ENCODE peak calls at places on chromosomes 4 and X, in seven cellular contexts. R, A, B, F, Z, Q and W are unnamed samples.
A peak's percentile ranks its signal among the peaks of the same experiment; 100 is the strongest.

GRCh38 chr4:40843696-40844095 is 93.9 kb downstream of the NSUN7 start:
- DNase-seq in F (no peak), Q (no peak), B (no peak), R (no peak), Z (no peak), A (no peak), W (no peak)

GRCh38 chrX:106894392-106894909 is 8.7 kb downstream of the RIPPLY1 start:
- DNase-seq in A (no peak), R (peak; percentile 80), Z (no peak), F (no peak), Q (peak; percentile 56), B (peak; percentile 70), W (no peak)

GRCh38 chr4:26151615-26152014 is 169.2 kb upstream of the RBPJ start:
- DNase-seq in Z (no peak), Q (no peak), A (no peak), B (no peak), F (no peak), R (peak; percentile 38), W (no peak)

GRCh38 chr4:22030321-22030720 is 81.7 kb upstream of the KCNIP4 start:
- DNase-seq in Z (no peak), A (no peak), Q (no peak), F (no peak), R (no peak), B (no peak), W (no peak)

GRCh38 chr4:150411527-150411926 is 170.4 kb upstream of the MAB21L2 start:
- DNase-seq in Z (no peak), F (no peak), R (peak; percentile 21), B (no peak), A (no peak), Q (no peak), W (no peak)

GRCh38 chrX:18406531-18407266 is 18.7 kb upstream of the CDKL5 start:
- DNase-seq in Z (no peak), B (peak; percentile 56), Q (no peak), A (no peak), F (no peak), R (no peak), W (no peak)

GRCh38 chr4:2243682-2244380 is 1.9 kb upstream of the HAUS3 start:
- DNase-seq in Q (peak; percentile 31), F (peak; percentile 82), Z (peak; percentile 75), R (peak; percentile 65), B (peak; percentile 35), A (peak; percentile 62), W (peak; percentile 61)

GRCh38 chr4:2646386-2647149 is 109.6 kb downstream of the TNIP2 start:
- DNase-seq in F (no peak), R (no peak), A (no peak), B (no peak), Q (no peak), Z (peak; percentile 54), W (no peak)

GRCh38 chr4:105979506-105979905 is 84.2 kb downstream of the NPNT start:
- DNase-seq in B (peak; percentile 29), Z (no peak), F (no peak), A (no peak), R (no peak), Q (no peak), W (no peak)

GRCh38 chrX:96611619-96612362 is 72.9 kb upstream of the DIAPH2 start:
- DNase-seq in B (peak; percentile 78), A (no peak), F (no peak), Q (no peak), Z (no peak), R (peak; percentile 39), W (no peak)

GRCh38 chr4:186137193-186137792 is 32.8 kb downstream of the FAM149A start:
- DNase-seq in Z (no peak), B (peak; percentile 23), A (no peak), Q (no peak), R (peak; percentile 56), F (no peak), W (no peak)

GRCh38 chrX:64093761-64094160 is 111.7 kb downstream of the AMER1 start:
- DNase-seq in R (peak; percentile 7), Q (no peak), Z (no peak), A (no peak), F (no peak), B (peak; percentile 11), W (no peak)

GRCh38 chr4:41683321-41683720 is 65.2 kb downstream of the PHOX2B start:
- DNase-seq in Z (no peak), Q (no peak), B (peak; percentile 21), R (no peak), F (no peak), A (no peak), W (no peak)

GRCh38 chr4:145609494-145610427 is 9.4 kb upstream of the MMAA start:
- DNase-seq in B (peak; percentile 72), Q (peak; percentile 73), F (no peak), Z (no peak), A (no peak), R (peak; percentile 88), W (peak; percentile 67)

GRCh38 chrX:150308532-150309157 is 54.5 kb upstream of the MAMLD1 start:
- DNase-seq in F (no peak), A (no peak), B (no peak), Q (no peak), R (no peak), Z (no peak), W (peak; percentile 50)

GRCh38 chr4:151719045-151719743 is 41.6 kb downstream of the GATB start:
- DNase-seq in A (no peak), R (peak; percentile 68), Q (no peak), B (no peak), F (no peak), Z (no peak), W (no peak)

GRCh38 chr4:138959421-138959820 is 56.2 kb upstream of the NOCT start:
- DNase-seq in R (peak; percentile 31), A (no peak), F (no peak), Q (no peak), B (peak; percentile 16), Z (no peak), W (no peak)

GRCh38 chrX:43141885-43142284 is 363.9 kb upstream of the PPP1R2C start:
- DNase-seq in R (no peak), F (no peak), B (no peak), Z (no peak), Q (no peak), A (no peak), W (no peak)

GRCh38 chr4:1362521-1362920 is 15.5 kb downstream of the UVSSA start:
- DNase-seq in Q (no peak), B (no peak), Z (no peak), R (no peak), A (no peak), F (no peak), W (no peak)

GRCh38 chr4:74374561-74375327 is 9.8 kb downstream of the EREG start:
- DNase-seq in R (peak; percentile 88), A (peak; percentile 69), F (no peak), Q (peak; percentile 49), Z (no peak), B (peak; percentile 92), W (peak; percentile 74)

GRCh38 chr4:6250235-6250983 is 19.2 kb upstream of the WFS1 start:
- DNase-seq in Z (no peak), A (peak; percentile 16), F (no peak), Q (no peak), R (peak; percentile 80), B (peak; percentile 55), W (no peak)

DNA sequence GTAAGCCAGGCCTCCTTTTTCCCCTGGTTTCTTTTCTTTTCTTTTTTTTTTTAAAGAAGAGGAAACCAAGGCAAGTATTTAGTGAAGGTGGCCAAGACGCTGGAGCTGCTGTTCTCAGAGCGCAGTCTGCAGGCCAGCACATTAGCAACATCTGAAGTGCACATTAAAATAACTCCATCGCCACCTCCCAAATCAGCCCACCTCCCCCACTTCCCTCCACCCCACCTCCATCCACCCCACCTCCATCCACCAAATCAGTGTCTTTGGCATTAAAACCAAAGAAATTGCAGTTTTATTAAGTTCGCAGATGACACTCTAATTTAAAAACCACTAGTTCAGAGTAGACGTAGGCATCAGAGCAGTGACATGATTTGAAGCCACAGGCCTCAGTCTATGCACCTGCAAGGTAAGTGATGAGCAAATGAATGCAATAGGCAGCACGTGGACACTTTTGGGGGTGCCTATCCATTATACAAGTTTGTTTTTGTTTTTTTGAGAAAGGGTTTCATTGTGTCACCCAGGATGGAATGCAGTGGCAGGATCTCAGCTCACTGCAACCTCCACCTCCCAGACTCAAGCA is 88.1 kb upstream of the TRIM2 start:
- DNase-seq in R (no peak), Z (no peak), A (no peak), Q (no peak), F (no peak), B (no peak), W (peak; percentile 16)
- H3K4me3 ChIP-seq in R (peak overlapping the region; percentile 17), Z (peak overlapping the region; percentile 40), A (no peak overlapping the region), Q (peak overlapping the region; percentile 24), F (peak overlapping the region; percentile 29), B (peak overlapping the region; percentile 50), W (peak overlapping the region; percentile 14)

GRCh38 chrX:79270401-79270800 is 96.7 kb downstream of the ITM2A start:
- DNase-seq in F (peak; percentile 61), R (peak; percentile 8), Q (peak; percentile 31), B (no peak), A (peak; percentile 54), Z (no peak), W (no peak)
- TF ChIP-seq CTCF in F (peak; percentile 18), R (peak; percentile 4), Q (peak; percentile 9), B (no peak), A (no peak), Z (no peak), W (peak; percentile 56)

GRCh38 chr4:182449186-182449880 is 206.1 kb downstream of the TENM3 start:
- DNase-seq in R (peak; percentile 47), A (no peak), B (no peak), Z (no peak), F (no peak), Q (no peak), W (no peak)
- H3K4me3 ChIP-seq in R (peak overlapping the region; percentile 61), A (no peak overlapping the region), B (peak overlapping the region; percentile 73), Z (peak overlapping the region; percentile 87), F (peak overlapping the region; percentile 86), Q (peak overlapping the region; percentile 68), W (peak overlapping the region; percentile 73)

GRCh38 chrX:100076031-100076430 is 334.0 kb downstream of the PCDH19 start:
- DNase-seq in Z (no peak), B (no peak), Q (no peak), F (no peak), R (no peak), A (no peak), W (no peak)
- TF ChIP-seq CTCF in Z (no peak), B (no peak), Q (no peak), F (no peak), R (no peak), A (no peak), W (no peak)

DNA sequence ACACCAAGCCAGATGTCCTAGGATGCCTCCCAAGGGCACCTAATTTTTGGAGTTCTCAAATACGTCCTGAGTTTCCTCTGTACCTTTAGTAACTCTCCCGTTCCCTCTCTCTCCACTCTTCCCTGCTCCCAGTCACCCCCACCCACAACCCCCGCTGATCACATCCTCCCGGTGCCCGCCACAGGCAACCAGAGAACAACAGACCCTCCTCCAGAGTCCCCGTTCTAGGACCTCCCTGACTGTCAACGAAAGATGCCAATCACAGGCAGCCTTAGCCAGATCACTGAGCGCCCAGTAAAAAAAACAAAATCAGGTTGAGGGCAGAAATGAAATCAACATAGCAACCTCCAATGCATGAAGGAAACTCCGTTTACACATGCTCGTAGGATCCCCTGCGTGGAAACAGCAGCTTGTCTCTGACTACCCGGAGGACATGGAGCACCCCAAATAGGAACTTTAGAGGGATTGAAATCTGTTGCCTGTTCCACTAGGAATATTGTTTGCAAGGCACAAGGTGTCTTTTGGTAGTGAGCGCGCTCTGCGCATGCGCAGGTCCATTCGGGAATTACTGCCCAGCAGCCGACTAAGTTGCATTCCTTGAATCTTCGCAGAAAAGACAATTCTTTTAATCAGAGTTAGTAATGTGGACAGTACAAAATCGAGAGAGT is at the start of gene GABRB1:
- DNase-seq in Z (no peak), R (peak; percentile 61), B (peak; percentile 11), Q (peak; percentile 70), F (peak; percentile 82), A (peak; percentile 51), W (peak; percentile 65)
- H3K4me3 ChIP-seq in Z (peak within 1 kb of the TSS; percentile 51), R (peak within 1 kb of the TSS; percentile 56), B (peak within 1 kb of the TSS; percentile 15), Q (peak within 1 kb of the TSS; percentile 45), F (peak within 1 kb of the TSS; percentile 62), A (no peak within 1 kb of the TSS), W (peak within 1 kb of the TSS; percentile 51)